ENCODE peak calls at places on chromosomes 3 and 15, in four cellular contexts. One of them, this sample, is unnamed.

GRCh38 chr3:46935168-46935858 is 41.2 kb downstream of the CCDC12 start:
- DNase-seq in fibroblast of the conjunctiva: peak; percentile 92
- DNase-seq in left colon: peak; percentile 79
- DNase-seq in RWPE1: peak; percentile 89
- DNase-seq in this sample: peak; percentile 95

GRCh38 chr3:127762077-127762786 is 60.1 kb downstream of the MGLL start:
- DNase-seq in left colon: peak; percentile 41
- DNase-seq in RWPE1: no peak
- DNase-seq in fibroblast of the conjunctiva: no peak
- DNase-seq in this sample: no peak

GRCh38 chr3:195450731-195451229 is 8.0 kb upstream of the ACAP2 start:
- DNase-seq in left colon: no peak
- DNase-seq in RWPE1: no peak
- DNase-seq in fibroblast of the conjunctiva: peak; percentile 75
- DNase-seq in this sample: peak; percentile 77

GRCh38 chr3:128133273-128133883 is 9.8 kb upstream of the RUVBL1 start:
- DNase-seq in RWPE1: no peak
- DNase-seq in fibroblast of the conjunctiva: peak; percentile 50
- DNase-seq in left colon: no peak
- DNase-seq in this sample: peak; percentile 55

GRCh38 chr3:197117107-197117506 is 87.5 kb upstream of the MELTF start:
- DNase-seq in fibroblast of the conjunctiva: no peak
- DNase-seq in RWPE1: peak; percentile 26
- DNase-seq in left colon: no peak
- DNase-seq in this sample: no peak

GRCh38 chr3:184807549-184807948 is 4.4 kb upstream of the VPS8 start:
- DNase-seq in fibroblast of the conjunctiva: no peak
- DNase-seq in RWPE1: no peak
- DNase-seq in left colon: no peak
- DNase-seq in this sample: no peak

GRCh38 chr15:73437541-73438109 is 5.3 kb upstream of the REC114 start:
- DNase-seq in RWPE1: no peak
- DNase-seq in left colon: no peak
- DNase-seq in fibroblast of the conjunctiva: no peak
- DNase-seq in this sample: no peak

GRCh38 chr3:48472673-48472922 is 26.1 kb downstream of the ATRIP start:
- DNase-seq in RWPE1: no peak
- DNase-seq in fibroblast of the conjunctiva: no peak
- DNase-seq in left colon: peak; percentile 51
- DNase-seq in this sample: no peak

GRCh38 chr3:186418601-186419238 is 56.7 kb upstream of the DGKG start:
- DNase-seq in left colon: no peak
- DNase-seq in fibroblast of the conjunctiva: no peak
- DNase-seq in RWPE1: no peak
- DNase-seq in this sample: no peak

GRCh38 chr3:138023754-138024153 is 13.8 kb downstream of the CLDN18 start:
- DNase-seq in RWPE1: no peak
- DNase-seq in fibroblast of the conjunctiva: no peak
- DNase-seq in left colon: no peak
- DNase-seq in this sample: no peak

GRCh38 chr15:75455424-75455981 is 4.0 kb upstream of the SIN3A start:
- DNase-seq in left colon: peak; percentile 89
- DNase-seq in fibroblast of the conjunctiva: peak; percentile 57
- DNase-seq in RWPE1: peak; percentile 90
- DNase-seq in this sample: peak; percentile 74

GRCh38 chr15:68682906-68683490 is 104.2 kb downstream of the CORO2B start:
- DNase-seq in RWPE1: no peak
- DNase-seq in left colon: no peak
- DNase-seq in fibroblast of the conjunctiva: no peak
- DNase-seq in this sample: no peak

GRCh38 chr15:65550681-65551098 is 20.4 kb downstream of the HACD3 start:
- DNase-seq in RWPE1: no peak
- DNase-seq in left colon: no peak
- DNase-seq in fibroblast of the conjunctiva: no peak
- DNase-seq in this sample: peak; percentile 2

GRCh38 chr3:160755776-160756304 is at the start of gene PPM1L:
- DNase-seq in fibroblast of the conjunctiva: no peak
- DNase-seq in left colon: peak; percentile 36
- DNase-seq in RWPE1: peak; percentile 26
- DNase-seq in this sample: no peak

GRCh38 chr3:54046677-54047214 is 75.6 kb upstream of the CACNA2D3 start:
- DNase-seq in fibroblast of the conjunctiva: no peak
- DNase-seq in left colon: no peak
- DNase-seq in RWPE1: no peak
- DNase-seq in this sample: no peak

GRCh38 chr15:67972377-67972776 is 81.7 kb upstream of the PIAS1 start:
- DNase-seq in fibroblast of the conjunctiva: no peak
- DNase-seq in left colon: no peak
- DNase-seq in RWPE1: no peak
- DNase-seq in this sample: no peak

GRCh38 chr3:186783731-186784515 is 546 bp downstream of the EIF4A2 start:
- DNase-seq in RWPE1: peak; percentile 53
- DNase-seq in fibroblast of the conjunctiva: peak; percentile 52
- DNase-seq in left colon: peak; percentile 85
- DNase-seq in this sample: peak; percentile 62

GRCh38 chr3:131221731-131222130 is 159.8 kb upstream of the NUDT16 start:
- DNase-seq in left colon: no peak
- DNase-seq in fibroblast of the conjunctiva: no peak
- DNase-seq in RWPE1: peak; percentile 5
- DNase-seq in this sample: peak; percentile 71